ENCODE peak calls at places on chromosomes 5 and 9, in five cellular contexts. B, L, K, G and N are unnamed samples.

GRCh38 chr9:114387678-114388431 is at the start of gene AKNA:
- DNase-seq in B (peak), L (peak), K (peak), G (peak), N (peak)

GRCh38 chr5:90020575-90021535 is 388.7 kb downstream of the CETN3 start:
- DNase-seq in B (no peak), L (peak), K (no peak), G (peak), N (peak)

GRCh38 chr9:87499455-87500015 is 1.9 kb downstream of the DAPK1 start:
- DNase-seq in B (no peak), L (no peak), K (no peak), G (peak), N (no peak)

GRCh38 chr5:167378894-167379723 is 912.3 kb upstream of the WWC1 start:
- DNase-seq in B (no peak), L (no peak), K (no peak), G (no peak), N (no peak)

GRCh38 chr5:83570916-83571315 is 99.4 kb downstream of the VCAN start:
- DNase-seq in B (no peak), L (peak), K (no peak), G (no peak), N (peak)

GRCh38 chr5:14185336-14186131 is 42.4 kb downstream of the TRIO start:
- DNase-seq in B (no peak), L (peak), K (no peak), G (no peak), N (peak)

GRCh38 chr5:84603557-84604185 is 219.0 kb upstream of the EDIL3 start:
- DNase-seq in B (no peak), L (peak), K (no peak), G (no peak), N (peak)

GRCh38 chr5:58902305-58902704 is 319.4 kb downstream of the RAB3C start:
- DNase-seq in B (no peak), L (no peak), K (no peak), G (no peak), N (no peak)

GRCh38 chr5:151072234-151073025 is 8.4 kb downstream of the TNIP1 start:
- DNase-seq in B (no peak), L (peak), K (no peak), G (no peak), N (peak)

GRCh38 chr9:133058550-133059320 is 3.0 kb upstream of the CEL start:
- DNase-seq in B (no peak), L (no peak), K (no peak), G (peak), N (no peak)

GRCh38 chr9:87198716-87199115 is 251.4 kb upstream of the GAS1 start:
- DNase-seq in B (no peak), L (peak), K (no peak), G (no peak), N (peak)

GRCh38 chr5:149324639-149325038 is 20.7 kb upstream of the GRPEL2 start:
- DNase-seq in B (no peak), L (no peak), K (no peak), G (no peak), N (no peak)

GRCh38 chr5:150492621-150493020 is 15.3 kb upstream of the NDST1 start:
- DNase-seq in B (no peak), L (peak), K (no peak), G (no peak), N (peak)